ENCODE peak calls at places on chromosomes 2 and 18, in nine cellular contexts. V, J, K, Q, P, C, R, N and U are unnamed samples.

GRCh38 chr18:45920367-45920766 is 46.8 kb downstream of the EPG5 start:
- DNase-seq in V (peak), J (peak), K (peak), Q (peak), P (peak), C (peak), R (peak), N (no peak), U (peak)

GRCh38 chr2:36329746-36330145 is 25.8 kb upstream of the CRIM1 start:
- DNase-seq in V (peak), J (no peak), K (no peak), Q (peak), P (peak), C (no peak), R (no peak), N (no peak), U (peak)

GRCh38 chr2:127096280-127096679 is 10.7 kb downstream of the BIN1 start:
- DNase-seq in V (no peak), J (no peak), K (peak), Q (no peak), P (no peak), C (no peak), R (peak), N (no peak), U (no peak)

GRCh38 chr2:84959045-84959493 is 11.9 kb upstream of the KCMF1 start:
- DNase-seq in V (peak), J (no peak), K (no peak), Q (peak), P (peak), C (no peak), R (no peak), N (no peak), U (peak)

GRCh38 chr2:165778653-165779451 is 15.2 kb downstream of the GALNT3 start:
- DNase-seq in V (peak), J (no peak), K (no peak), Q (no peak), P (no peak), C (no peak), R (no peak), N (no peak), U (no peak)

GRCh38 chr2:201137505-201138400 is 21.8 kb downstream of the CFLAR start:
- DNase-seq in V (no peak), J (no peak), K (no peak), Q (no peak), P (no peak), C (no peak), R (no peak), N (no peak), U (no peak)

GRCh38 chr2:72181616-72182015 is 34.0 kb upstream of the CYP26B1 start:
- DNase-seq in V (no peak), J (no peak), K (no peak), Q (no peak), P (no peak), C (no peak), R (no peak), N (no peak), U (no peak)

GRCh38 chr2:68045337-68045736 is 17.5 kb downstream of the C1D start:
- DNase-seq in V (no peak), J (no peak), K (no peak), Q (no peak), P (no peak), C (no peak), R (no peak), N (no peak), U (no peak)

GRCh38 chr2:24792542-24792873 is 683 bp downstream of the PTRHD1 start:
- DNase-seq in V (no peak), J (no peak), K (no peak), Q (no peak), P (no peak), C (no peak), R (no peak), N (no peak), U (no peak)

GRCh38 chr2:24792874-24793751 is at the start of the genes CENPO and PTRHD1:
- DNase-seq in V (peak), J (peak), K (peak), Q (peak), P (peak), C (peak), R (peak), N (peak), U (peak)

GRCh38 chr2:24797644-24798043 is 4.4 kb downstream of the CENPO start:
- DNase-seq in V (no peak), J (no peak), K (no peak), Q (no peak), P (no peak), C (no peak), R (no peak), N (no peak), U (no peak)

GRCh38 chr2:24791452-24791851 is 1.7 kb downstream of the PTRHD1 start:
- DNase-seq in V (no peak), J (no peak), K (no peak), Q (no peak), P (no peak), C (no peak), R (no peak), N (no peak), U (no peak)

DNA sequence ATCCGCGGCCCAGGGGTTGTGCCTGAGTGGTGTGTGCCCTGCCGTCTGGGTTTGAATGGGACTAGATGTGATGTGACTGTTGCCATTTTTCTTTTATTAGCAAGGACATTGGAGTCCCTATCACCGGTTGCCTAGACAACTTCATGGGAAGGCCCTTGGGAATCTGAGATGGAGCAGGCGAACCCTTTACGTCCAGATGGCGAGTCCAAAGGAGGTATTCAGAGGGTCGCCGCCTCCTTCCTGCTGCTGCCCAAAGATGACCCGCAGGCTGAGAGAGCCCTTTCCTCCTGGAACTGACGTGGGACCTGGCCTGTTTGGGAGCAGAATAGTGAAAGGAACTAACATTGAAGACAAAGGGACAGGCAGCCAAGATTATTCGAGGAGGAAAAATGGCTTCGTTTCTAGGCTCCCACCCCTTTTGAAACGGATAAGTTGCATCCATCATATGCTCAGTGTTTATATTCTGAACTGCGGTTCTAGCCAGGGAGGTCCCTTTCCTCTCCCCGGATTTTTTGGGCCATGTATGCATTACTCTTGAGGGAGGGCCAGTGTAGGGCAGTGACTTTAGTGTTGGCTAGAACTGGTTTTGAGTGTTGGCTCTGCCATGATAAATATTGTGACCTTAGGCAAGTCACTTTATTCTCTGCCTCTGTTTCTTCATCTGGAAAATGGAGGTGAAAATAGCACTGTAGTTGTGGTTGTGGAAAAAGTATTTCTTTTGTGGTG is 690 bp downstream of the CENPO start:
- DNase-seq in V (peak), J (no peak), K (no peak), Q (peak), P (peak), C (no peak), R (no peak), N (no peak), U (peak)
- H3K27ac ChIP-seq in V (peak), J (peak), K (no peak), Q (peak), P (peak), C (no peak), R (peak), N (peak), U (peak)

DNA sequence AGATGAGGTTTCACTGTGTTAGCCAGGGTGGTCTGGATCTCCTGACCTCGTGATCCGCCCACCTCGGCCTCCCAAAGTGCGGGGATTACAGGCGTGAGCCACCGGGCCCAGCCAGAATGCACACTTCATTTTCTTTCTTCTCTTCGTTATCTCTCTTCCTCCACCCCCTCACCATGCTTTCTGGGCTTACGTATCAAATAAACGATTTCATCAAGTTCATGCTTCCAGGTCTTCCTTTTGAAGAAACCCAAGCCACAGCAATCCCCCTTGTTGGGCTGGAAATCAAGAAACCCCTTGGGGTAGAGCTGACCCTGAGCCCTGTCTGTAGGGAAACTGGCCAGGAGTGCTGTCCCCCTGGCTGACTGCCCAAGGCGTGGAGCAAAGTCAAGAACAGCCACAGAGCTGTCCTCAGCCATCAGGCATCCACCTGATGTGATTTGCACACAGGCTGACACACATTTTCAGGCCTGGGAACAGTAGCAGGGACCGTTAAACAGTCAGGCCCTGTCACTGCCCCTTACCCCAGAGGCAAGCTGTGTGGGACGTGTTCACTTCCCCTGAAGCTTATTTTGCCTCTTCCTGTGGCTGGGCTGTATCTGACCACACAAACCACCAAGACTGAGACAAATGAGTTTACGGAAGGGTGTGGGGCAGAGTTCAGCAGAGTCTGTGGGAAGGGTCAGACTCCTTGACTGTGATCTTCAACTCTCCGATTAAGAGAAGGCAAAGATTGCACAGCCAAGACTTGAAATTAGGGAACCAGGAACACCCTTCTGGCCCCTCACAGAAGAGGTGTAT is 15.1 kb upstream of the NMUR1 start:
- DNase-seq in V (peak), J (no peak), K (no peak), Q (peak), P (peak), C (peak), R (peak), N (peak), U (peak)
- H3K4me3 ChIP-seq in V (no peak), J (no peak), K (no peak), Q (no peak), P (no peak), C (no peak), R (no peak), N (peak), U (no peak)

GRCh38 chr2:155315768-155316167 is 617.3 kb downstream of the KCNJ3 start:
- DNase-seq in V (no peak), J (no peak), K (no peak), Q (no peak), P (no peak), C (no peak), R (no peak), N (no peak), U (no peak)

GRCh38 chr2:155309483-155309882 is 611.0 kb downstream of the KCNJ3 start:
- DNase-seq in V (no peak), J (no peak), K (no peak), Q (no peak), P (no peak), C (no peak), R (no peak), N (no peak), U (no peak)

GRCh38 chr2:155308367-155309009 is 610.0 kb downstream of the KCNJ3 start:
- DNase-seq in V (no peak), J (no peak), K (no peak), Q (no peak), P (no peak), C (no peak), R (no peak), N (no peak), U (no peak)

GRCh38 chr2:155310589-155310988 is 612.1 kb downstream of the KCNJ3 start:
- DNase-seq in V (peak), J (no peak), K (no peak), Q (no peak), P (peak), C (no peak), R (no peak), N (no peak), U (no peak)
- TF ChIP-seq CTCF in V (no peak), J (peak), K (no peak), Q (peak), P (no peak), C (peak), R (peak), N (no peak), U (peak)

DNA sequence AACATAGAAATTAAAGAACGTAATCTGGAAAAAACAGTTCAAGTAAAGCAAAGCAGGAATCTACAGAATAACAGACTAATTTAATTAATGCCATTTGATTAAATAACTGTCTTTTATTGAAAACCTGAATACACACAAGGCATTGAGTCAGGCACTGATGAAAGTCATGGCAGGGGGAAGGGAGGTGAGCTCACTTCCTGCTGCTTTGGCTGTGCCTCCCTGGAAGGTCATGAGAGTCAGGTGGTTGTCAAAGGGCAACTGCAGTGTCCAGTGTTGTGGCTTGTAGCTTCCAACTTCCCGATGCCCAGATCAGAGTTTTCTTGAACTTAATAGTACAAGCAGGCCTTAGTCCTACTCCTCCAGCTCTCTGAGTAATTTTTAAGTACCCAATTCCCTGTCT is 180.9 kb downstream of the PID1 start:
- DNase-seq in V (no peak), J (no peak), K (no peak), Q (peak), P (peak), C (no peak), R (no peak), N (no peak), U (no peak)
- H3K27ac ChIP-seq in V (no peak), J (no peak), K (no peak), Q (no peak), P (peak), C (no peak), R (no peak), N (no peak), U (no peak)

DNA sequence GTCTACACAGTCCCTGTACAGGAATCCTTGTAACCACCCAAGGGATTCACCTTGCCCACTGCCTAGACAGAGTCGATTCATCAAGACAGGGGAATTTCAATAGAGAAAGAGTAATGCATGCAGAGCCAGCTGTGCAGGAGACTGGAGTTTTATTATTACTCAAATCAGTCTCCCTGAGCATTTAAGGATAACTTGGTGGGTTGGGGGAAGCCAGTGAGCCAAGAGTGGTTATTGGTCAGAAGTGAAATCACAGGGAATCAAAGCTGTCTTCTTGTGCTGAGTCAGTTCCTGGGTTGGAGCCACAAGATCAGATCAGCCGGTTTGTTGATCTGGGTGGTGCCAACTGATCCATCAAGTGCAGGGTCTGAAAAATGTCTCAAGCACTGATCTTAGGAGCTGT is 17.8 kb upstream of the FAM98A start:
- DNase-seq in V (no peak), J (no peak), K (no peak), Q (peak), P (peak), C (no peak), R (no peak), N (no peak), U (peak)
- H3K4me3 ChIP-seq in V (no peak), J (no peak), K (no peak), Q (no peak), P (no peak), C (no peak), R (no peak), N (no peak), U (no peak)

GRCh38 chr2:196808281-196808680 is 874 bp downstream of the C2orf66 start:
- DNase-seq in V (peak), J (no peak), K (no peak), Q (no peak), P (no peak), C (no peak), R (no peak), N (no peak), U (no peak)
- TF ChIP-seq CTCF in V (no peak), J (no peak), K (no peak), Q (no peak), P (no peak), C (no peak), R (no peak), N (no peak), U (no peak)